ENCODE peak calls at places on chromosomes 5 and 9, in ten cellular contexts. E is HuH-7.5, X is T47D, M is natural killer cell, D is aorta, I is upper lobe of left lung, A is NCI-H460, U is cardiac septum, B is mucosa of gallbladder, Y is T-helper 9 cell. F is an unnamed sample.

GRCh38 chr5:141618030-141618803 is 583 bp downstream of the DIAPH1 start:
- DNase-seq in D (no peak), X (peak; percentile 86), M (peak; percentile 26), U (peak; percentile 81), Y (peak; percentile 37), B (peak; percentile 57), E (peak; percentile 55), I (peak; percentile 82), A (no peak), F (peak; percentile 14)

GRCh38 chr5:2353211-2353610 is 398.3 kb downstream of the IRX2 start:
- DNase-seq in E (no peak), I (peak; percentile 54), D (no peak), A (no peak), U (peak; percentile 15), Y (no peak), M (no peak), X (no peak), B (no peak), F (no peak)

GRCh38 chr5:143600396-143601075 is 197.1 kb upstream of the NR3C1 start:
- DNase-seq in B (no peak), E (no peak), X (no peak), U (no peak), Y (no peak), I (no peak), A (no peak), M (no peak), D (no peak), F (no peak)

GRCh38 chr5:62197697-62198096 is 108.3 kb upstream of the KIF2A start:
- DNase-seq in D (no peak), B (no peak), U (no peak), A (no peak), I (no peak), Y (no peak), X (peak; percentile 7), E (no peak), M (no peak), F (no peak)

GRCh38 chr5:15691536-15691935 is 191.6 kb downstream of the FBXL7 start:
- DNase-seq in X (no peak), D (no peak), Y (no peak), E (no peak), I (no peak), U (no peak), B (no peak), M (no peak), A (peak; percentile 8), F (no peak)

GRCh38 chr5:82419559-82420332 is 141.6 kb upstream of the RPS23 start:
- DNase-seq in E (no peak), Y (no peak), M (no peak), D (no peak), U (no peak), B (no peak), A (no peak), X (no peak), I (no peak), F (no peak)

GRCh38 chr5:175059687-175060194 is 335.4 kb downstream of the MSX2 start:
- DNase-seq in X (peak; percentile 2), A (no peak), B (peak; percentile 33), E (no peak), U (no peak), Y (no peak), I (no peak), M (no peak), D (peak; percentile 89), F (no peak)

GRCh38 chr9:37952731-37953130 is 48.8 kb upstream of the SLC25A51 start:
- DNase-seq in M (no peak), A (no peak), E (no peak), B (no peak), X (no peak), I (no peak), U (no peak), Y (no peak), D (no peak), F (no peak)

GRCh38 chr9:95349109-95350038 is 31.9 kb upstream of the FANCC start:
- DNase-seq in A (no peak), M (no peak), Y (no peak), B (no peak), I (no peak), U (no peak), D (no peak), E (peak; percentile 23), X (no peak), F (no peak)

GRCh38 chr9:98482248-98482647 is 226.5 kb downstream of the GABBR2 start:
- DNase-seq in M (no peak), U (no peak), I (no peak), A (no peak), X (no peak), B (no peak), Y (no peak), D (no peak), E (no peak), F (no peak)

GRCh38 chr5:157562111-157562581 is 13.4 kb downstream of the ADAM19 start:
- DNase-seq in I (no peak), B (no peak), M (no peak), X (no peak), A (no peak), D (peak; percentile 91), Y (no peak), E (no peak), U (peak; percentile 81), F (peak; percentile 90)

GRCh38 chr5:79962580-79963222 is 28.4 kb downstream of the MTX3 start:
- DNase-seq in M (no peak), A (no peak), X (no peak), E (no peak), B (no peak), U (no peak), D (no peak), Y (no peak), I (no peak), F (no peak)

GRCh38 chr5:150763023-150763793 is 4.4 kb upstream of the DCTN4 start:
- DNase-seq in E (no peak), D (no peak), Y (no peak), B (peak; percentile 29), I (peak; percentile 80), A (peak; percentile 22), U (peak; percentile 79), M (no peak), X (peak; percentile 83), F (peak; percentile 91)

GRCh38 chr5:142716963-142717362 is 31.1 kb upstream of the FGF1 start:
- DNase-seq in U (peak; percentile 79), I (peak; percentile 40), X (peak; percentile 77), A (peak; percentile 48), E (peak; percentile 28), M (no peak), Y (no peak), B (peak; percentile 32), D (peak; percentile 79), F (peak; percentile 72)

GRCh38 chr5:386432-387341 is 56.3 kb upstream of the EXOC3 start:
- DNase-seq in D (peak; percentile 43), A (no peak), M (no peak), E (no peak), U (no peak), I (peak; percentile 15), Y (no peak), B (peak; percentile 5), X (peak; percentile 69), F (no peak)

F was measured in dermis microvascular lymphatic vessel endothelial cell.